ENCODE peak calls at places on chromosomes 2 and 18, in four cellular contexts. G is CD8-positive, alpha-beta memory T cell; E is A549; Y is stimulated activated CD4-positive, alpha-beta T cell treated with anti-CD3 and anti-CD28 coated beads, Interleukin-15, amount 100 ng/mL, for 1 hour. C is an unnamed sample.

GRCh38 chr18:8424481-8424880 is 184.8 kb upstream of the RAB12 start:
- DNase-seq in E (no peak), Y (no peak), G (no peak), C (no peak)

GRCh38 chr2:209556354-209556961 is 132.6 kb downstream of the MAP2 start:
- DNase-seq in Y (no peak), E (peak; percentile 57), G (no peak), C (no peak)

GRCh38 chr18:59029663-59030421 is 109.8 kb upstream of the SEC11C start:
- DNase-seq in Y (no peak), G (no peak), E (no peak), C (no peak)

GRCh38 chr2:179812501-179812900 is 48.9 kb downstream of the ZNF385B start:
- DNase-seq in Y (no peak), E (no peak), G (no peak), C (no peak)

GRCh38 chr2:41283079-41283765 is 764.6 kb upstream of the PKDCC start:
- DNase-seq in G (no peak), E (no peak), Y (no peak), C (no peak)

GRCh38 chr18:58417752-58418151 is 211.1 kb downstream of the ALPK2 start:
- DNase-seq in E (peak; percentile 72), G (no peak), Y (no peak), C (no peak)

GRCh38 chr2:197159681-197160211 is 150.8 kb downstream of the ANKRD44 start:
- DNase-seq in G (no peak), Y (no peak), E (peak; percentile 75), C (no peak)

GRCh38 chr2:8440029-8440778 is 241.7 kb upstream of the ID2 start:
- DNase-seq in G (no peak), E (no peak), Y (no peak), C (no peak)

GRCh38 chr18:987325-988186 is 82.9 kb downstream of the ADCYAP1 start:
- DNase-seq in Y (no peak), E (peak; percentile 4), G (no peak), C (no peak)

GRCh38 chr2:3299703-3300102 is 77.9 kb downstream of the EIPR1 start:
- DNase-seq in E (no peak), Y (no peak), G (no peak), C (no peak)

GRCh38 chr18:47209166-47209565 is 33.0 kb upstream of the IER3IP1 start:
- DNase-seq in Y (no peak), G (no peak), E (no peak), C (no peak)

GRCh38 chr2:33214436-33214835 is 262.0 kb upstream of the RASGRP3 start:
- DNase-seq in G (no peak), Y (no peak), E (peak; percentile 51), C (no peak)

GRCh38 chr18:52341617-52342381 is 1.8 kb downstream of the DCC start:
- DNase-seq in G (no peak), E (peak; percentile 4), Y (no peak), C (no peak)

GRCh38 chr2:158097481-158097880 is 4.2 kb upstream of the UPP2 start:
- DNase-seq in Y (no peak), G (no peak), E (no peak), C (no peak)

GRCh38 chr18:57943723-57944122 is 100.3 kb upstream of the NEDD4L start:
- DNase-seq in G (no peak), Y (no peak), E (no peak), C (no peak)

GRCh38 chr2:201130524-201131186 is 14.7 kb downstream of the CFLAR start:
- DNase-seq in Y (no peak), E (peak; percentile 52), G (no peak), C (peak; percentile 29)

GRCh38 chr18:45050712-45051639 is 370.3 kb downstream of the SETBP1 start:
- DNase-seq in E (peak; percentile 36), Y (no peak), G (no peak), C (no peak)

GRCh38 chr2:227267406-227268115 is 57.5 kb upstream of the MFF start:
- DNase-seq in Y (no peak), E (peak; percentile 27), G (no peak), C (no peak)

GRCh38 chr2:138630164-138630563 is 128.6 kb downstream of the SPOPL start:
- DNase-seq in Y (no peak), E (no peak), G (no peak), C (no peak)

GRCh38 chr2:175282300-175282699 is 100.8 kb upstream of the ATP5MC3 start:
- DNase-seq in Y (no peak), E (peak; percentile 32), G (no peak), C (peak; percentile 8)

GRCh38 chr2:21422050-21422449 is 298.3 kb downstream of the TDRD15 start:
- DNase-seq in G (no peak), Y (no peak), E (peak; percentile 34), C (no peak)